ENCODE peak calls at places on chromosomes 1 and 21, in ten cellular contexts. F is activated T-cell treated with anti-CD3 and anti-CD28 coated beads for 1 hour; K is T-helper 1 cell; T is body of pancreas; Z is activated naive CD4-positive, alpha-beta T cell treated with Interleukin-2 at 50 U/mL for 16 hours; Q is NCI-H2081 treated with DMSO at 0.1 percent for 48 hours; O is SK-N-MC; V is GM19239; C is bronchial epithelial cell; D is HT1080. S is an unnamed sample.

GRCh38 chr1:218345673-218346390 is 696 bp downstream of the TGFB2 start:
- DNase-seq in F (peak), K (peak), T (peak), Z (peak), Q (no peak), O (no peak), V (no peak), C (peak), D (peak), S (no peak)

GRCh38 chr21:37419228-37419906 is 52.8 kb downstream of the DYRK1A start:
- DNase-seq in F (no peak), K (no peak), T (no peak), Z (no peak), Q (no peak), O (no peak), V (no peak), C (no peak), D (no peak), S (no peak)

GRCh38 chr1:18951416-18951815 is 5.1 kb downstream of the IFFO2 start:
- DNase-seq in F (no peak), K (no peak), T (no peak), Z (no peak), Q (no peak), O (no peak), V (no peak), C (no peak), D (no peak), S (no peak)

GRCh38 chr1:153789478-153790148 is 14.4 kb downstream of the SLC27A3 start:
- DNase-seq in F (no peak), K (no peak), T (peak), Z (no peak), Q (no peak), O (no peak), V (no peak), C (no peak), D (no peak), S (no peak)

GRCh38 chr1:70866522-70867256 is 180.9 kb downstream of the PTGER3 start:
- DNase-seq in F (no peak), K (no peak), T (no peak), Z (no peak), Q (no peak), O (no peak), V (no peak), C (no peak), D (no peak), S (no peak)

GRCh38 chr1:168960595-168960994 is 145.9 kb upstream of the ATP1B1 start:
- DNase-seq in F (no peak), K (no peak), T (no peak), Z (no peak), Q (no peak), O (no peak), V (no peak), C (no peak), D (peak), S (no peak)

GRCh38 chr1:89546082-89546889 is 21.7 kb downstream of the LRRC8B start:
- DNase-seq in F (no peak), K (peak), T (no peak), Z (no peak), Q (no peak), O (no peak), V (no peak), C (peak), D (peak), S (no peak)

GRCh38 chr21:39867198-39867650 is at the start of gene PCP4:
- DNase-seq in F (no peak), K (peak), T (peak), Z (no peak), Q (peak), O (peak), V (no peak), C (peak), D (peak), S (peak)

GRCh38 chr1:52523376-52523775 is 29.5 kb downstream of the TUT4 start:
- DNase-seq in F (no peak), K (peak), T (no peak), Z (peak), Q (no peak), O (no peak), V (no peak), C (no peak), D (no peak), S (no peak)

GRCh38 chr1:165575700-165576099 is 31.9 kb downstream of the LRRC52 start:
- DNase-seq in F (no peak), K (no peak), T (no peak), Z (no peak), Q (no peak), O (no peak), V (no peak), C (no peak), D (no peak), S (no peak)